ENCODE peak calls at places on chromosomes 5 and 9, in eight cellular contexts. J, Q, S, H, W, V, X and E are unnamed samples.

GRCh38 chr9:95139121-95139520 is 178.4 kb downstream of the FANCC start:
- DNase-seq in X (no peak), Q (no peak), J (no peak), V (no peak), S (no peak), W (no peak), H (no peak), E (no peak)

GRCh38 chr5:14062178-14062577 is 81.0 kb upstream of the TRIO start:
- DNase-seq in X (no peak), S (no peak), V (no peak), W (no peak), Q (no peak), H (no peak), J (no peak), E (no peak)

GRCh38 chr5:59709833-59710232 is 183.7 kb downstream of the PDE4D start:
- DNase-seq in H (no peak), X (no peak), V (no peak), Q (no peak), S (no peak), W (peak), J (no peak), E (no peak)

GRCh38 chr5:32261198-32261597 is 51.5 kb downstream of the MTMR12 start:
- DNase-seq in H (peak), W (no peak), Q (no peak), X (no peak), J (no peak), V (no peak), S (no peak), E (no peak)

GRCh38 chr9:87606921-87607521 is 109.4 kb downstream of the DAPK1 start:
- DNase-seq in V (no peak), X (no peak), W (peak), J (no peak), Q (no peak), H (no peak), S (no peak), E (no peak)

GRCh38 chr9:124458441-124458840 is 8.2 kb downstream of the ADGRD2 start:
- DNase-seq in X (no peak), Q (no peak), H (no peak), W (no peak), S (no peak), V (no peak), J (no peak), E (no peak)

GRCh38 chr5:119322948-119323629 is 32.7 kb upstream of the TNFAIP8 start:
- DNase-seq in J (no peak), V (no peak), S (no peak), H (no peak), X (no peak), Q (no peak), W (peak), E (no peak)

GRCh38 chr5:53397845-53398244 is 82.6 kb upstream of the FST start:
- DNase-seq in J (no peak), Q (no peak), W (peak), S (peak), X (no peak), H (no peak), V (no peak), E (peak)

GRCh38 chr9:138112791-138113600 is 235.4 kb downstream of the CACNA1B start:
- DNase-seq in S (peak), X (no peak), J (no peak), W (no peak), V (no peak), Q (no peak), H (no peak), E (no peak)

GRCh38 chr5:165108809-165109208 is 1603.4 kb downstream of the MAT2B start:
- DNase-seq in W (no peak), H (no peak), S (no peak), J (no peak), X (no peak), V (no peak), Q (no peak), E (no peak)

GRCh38 chr5:149212203-149212951 is 59.3 kb upstream of the AFAP1L1 start:
- DNase-seq in J (no peak), S (peak), X (no peak), V (no peak), W (peak), H (no peak), Q (no peak), E (peak)

GRCh38 chr5:113909782-113910181 is 396.3 kb downstream of the YTHDC2 start:
- DNase-seq in S (no peak), Q (no peak), W (no peak), H (no peak), X (no peak), J (no peak), V (no peak), E (no peak)

GRCh38 chr5:116864157-116864837 is 289.7 kb upstream of the SEMA6A start:
- DNase-seq in W (no peak), V (no peak), S (no peak), J (no peak), Q (no peak), X (no peak), H (no peak), E (no peak)

GRCh38 chr5:170478306-170478705 is 25.5 kb upstream of the KCNIP1 start:
- DNase-seq in V (no peak), J (no peak), W (no peak), H (no peak), Q (no peak), X (no peak), S (no peak), E (no peak)

GRCh38 chr5:170477906-170478305 is 25.9 kb upstream of the KCNIP1 start:
- DNase-seq in S (no peak), Q (no peak), V (no peak), X (no peak), H (no peak), W (no peak), J (no peak), E (no peak)

GRCh38 chr5:170480277-170480676 is 23.5 kb upstream of the KCNIP1 start:
- DNase-seq in X (no peak), J (no peak), Q (no peak), H (no peak), S (no peak), W (no peak), V (no peak), E (no peak)

GRCh38 chr5:170481839-170482238 is 22.0 kb upstream of the KCNIP1 start:
- DNase-seq in W (no peak), H (no peak), S (no peak), V (no peak), J (no peak), Q (no peak), X (no peak), E (no peak)

GRCh38 chr5:170479484-170479883 is 24.3 kb upstream of the KCNIP1 start:
- DNase-seq in Q (no peak), W (no peak), X (no peak), H (no peak), S (no peak), V (no peak), J (no peak), E (no peak)
- TF ChIP-seq CTCF in Q (no peak), W (no peak), X (no peak), H (no peak), S (no peak), V (no peak), J (no peak), E (no peak)

GRCh38 chr5:172903790-172904189 is 55.4 kb upstream of the RPL26L1 start:
- DNase-seq in H (no peak), S (peak), J (no peak), Q (no peak), V (no peak), W (peak), X (no peak), E (peak)
- H3K4me3 ChIP-seq in H (no peak), S (peak), J (no peak), Q (no peak), V (no peak), W (no peak), X (no peak), E (no peak)

GRCh38 chr5:55692106-55692417 is 20.1 kb downstream of the SLC38A9 start:
- DNase-seq in Q (no peak), W (no peak), S (no peak), X (no peak), V (no peak), H (no peak), J (no peak), E (no peak)
- TF ChIP-seq CTCF in Q (no peak), W (no peak), S (no peak), X (no peak), V (no peak), H (no peak), J (no peak), E (no peak)

GRCh38 chr5:25979086-25979485 is 1059.3 kb downstream of the CDH9 start:
- DNase-seq in W (no peak), V (no peak), J (no peak), Q (no peak), S (no peak), H (no peak), X (no peak), E (no peak)
- H3K4me3 ChIP-seq in W (no peak), V (no peak), J (no peak), Q (no peak), S (no peak), H (no peak), X (no peak), E (no peak)

DNA sequence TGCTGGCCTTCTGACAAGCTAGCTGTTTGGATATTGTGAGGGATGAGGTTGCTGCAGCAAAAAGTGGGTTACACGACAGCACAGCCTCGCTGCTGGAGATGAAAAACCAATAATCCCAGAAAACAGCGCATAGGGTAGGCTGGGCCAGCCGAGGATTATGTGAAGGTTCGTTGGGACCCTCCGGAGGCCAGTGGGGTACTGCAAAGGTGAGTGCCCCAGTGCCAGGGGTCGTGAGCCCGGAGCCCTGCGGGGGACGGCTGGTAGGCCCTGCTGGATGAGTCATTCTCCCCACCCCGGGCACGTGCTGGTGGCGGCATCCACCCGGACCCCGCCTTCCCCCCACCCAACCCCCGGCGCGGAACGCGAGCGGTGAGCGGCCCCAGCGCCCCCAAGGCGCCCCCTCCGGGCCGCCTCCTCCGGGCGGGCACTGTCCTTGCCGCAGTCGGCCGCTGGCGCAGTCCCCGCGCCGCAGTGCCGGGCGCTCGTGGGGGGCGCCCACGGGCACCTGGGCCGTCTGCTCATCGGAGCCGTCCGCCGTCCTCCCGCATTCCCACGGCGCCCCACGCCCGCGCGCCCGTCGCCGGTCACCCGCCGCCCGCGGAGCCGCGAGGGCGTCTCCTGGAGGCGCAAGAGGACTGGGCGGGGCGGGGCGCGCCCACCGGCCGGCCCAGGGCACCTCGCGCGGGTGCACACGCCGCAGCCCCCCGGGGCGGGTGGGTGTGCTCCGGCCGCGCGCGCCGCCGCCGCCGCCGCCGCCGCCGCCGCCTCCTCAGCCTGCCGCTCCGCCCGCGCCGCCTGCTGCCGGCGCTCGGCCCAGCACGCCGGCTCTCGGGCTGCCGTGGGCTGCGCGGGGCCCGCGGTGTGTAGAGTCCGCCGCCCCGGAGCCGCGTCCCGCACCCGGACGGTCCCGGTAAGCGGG is at the start of gene PHF24:
- DNase-seq in V (no peak), X (peak), S (no peak), H (no peak), J (no peak), W (peak), Q (no peak), E (no peak)
- TF ChIP-seq CTCF in V (no peak), X (no peak), S (no peak), H (no peak), J (no peak), W (no peak), Q (no peak), E (no peak)

GRCh38 chr9:85528142-85528541 is 213.6 kb downstream of the AGTPBP1 start:
- DNase-seq in H (no peak), W (no peak), Q (no peak), S (no peak), J (no peak), X (no peak), V (no peak), E (no peak)
- H3K4me3 ChIP-seq in H (no peak), W (no peak), Q (no peak), S (no peak), J (no peak), X (no peak), V (no peak), E (no peak)